ENCODE peak calls at places on chromosomes 1 and 21, in six cellular contexts. One of them, this sample, is unnamed.

GRCh38 chr21:37266515-37267221 is 466 bp downstream of the VPS26C start:
- DNase-seq in left cardiac atrium: no peak
- DNase-seq in AML-193: no peak
- DNase-seq in T47D: no peak
- DNase-seq in fibroblast of the conjunctiva: no peak
- DNase-seq in T-cell: no peak
- DNase-seq in this sample: no peak

GRCh38 chr21:41956926-41957729 is 3.3 kb upstream of the C2CD2 start:
- DNase-seq in left cardiac atrium: no peak
- DNase-seq in AML-193: peak
- DNase-seq in T47D: peak
- DNase-seq in fibroblast of the conjunctiva: no peak
- DNase-seq in T-cell: no peak
- DNase-seq in this sample: no peak

GRCh38 chr1:178628637-178629548 is 96.2 kb upstream of the RALGPS2 start:
- DNase-seq in left cardiac atrium: no peak
- DNase-seq in AML-193: no peak
- DNase-seq in T47D: no peak
- DNase-seq in fibroblast of the conjunctiva: peak
- DNase-seq in T-cell: no peak
- DNase-seq in this sample: no peak

GRCh38 chr1:51518033-51518729 is 885 bp downstream of the EPS15 start:
- DNase-seq in left cardiac atrium: peak
- DNase-seq in AML-193: peak
- DNase-seq in T47D: peak
- DNase-seq in fibroblast of the conjunctiva: peak
- DNase-seq in T-cell: peak
- DNase-seq in this sample: no peak

GRCh38 chr1:213136190-213136917 is 85.3 kb downstream of the RPS6KC1 start:
- DNase-seq in left cardiac atrium: no peak
- DNase-seq in AML-193: no peak
- DNase-seq in T47D: no peak
- DNase-seq in fibroblast of the conjunctiva: no peak
- DNase-seq in T-cell: no peak
- DNase-seq in this sample: no peak

GRCh38 chr1:169013821-169014220 is 92.7 kb upstream of the ATP1B1 start:
- DNase-seq in left cardiac atrium: no peak
- DNase-seq in AML-193: no peak
- DNase-seq in T47D: no peak
- DNase-seq in fibroblast of the conjunctiva: no peak
- DNase-seq in T-cell: no peak
- DNase-seq in this sample: no peak

GRCh38 chr1:79373481-79374132 is 367.1 kb upstream of the ADGRL4 start:
- DNase-seq in left cardiac atrium: peak
- DNase-seq in AML-193: no peak
- DNase-seq in T47D: peak
- DNase-seq in fibroblast of the conjunctiva: no peak
- DNase-seq in T-cell: no peak
- DNase-seq in this sample: no peak

GRCh38 chr1:47630346-47630745 is 192.5 kb downstream of the FOXD2 start:
- DNase-seq in left cardiac atrium: no peak
- DNase-seq in AML-193: no peak
- DNase-seq in T47D: no peak
- DNase-seq in fibroblast of the conjunctiva: no peak
- DNase-seq in T-cell: no peak
- DNase-seq in this sample: no peak

GRCh38 chr1:246566808-246567154 is 525 bp downstream of the CNST start:
- DNase-seq in left cardiac atrium: no peak
- DNase-seq in AML-193: no peak
- DNase-seq in T47D: no peak
- DNase-seq in fibroblast of the conjunctiva: no peak
- DNase-seq in T-cell: no peak
- DNase-seq in this sample: no peak

GRCh38 chr1:156123356-156124196 is 9.1 kb downstream of the LMNA start:
- DNase-seq in left cardiac atrium: peak
- DNase-seq in AML-193: peak
- DNase-seq in T47D: peak
- DNase-seq in fibroblast of the conjunctiva: peak
- DNase-seq in T-cell: peak
- DNase-seq in this sample: no peak

GRCh38 chr1:228434674-228435073 is 18.0 kb upstream of the TRIM17 start:
- DNase-seq in left cardiac atrium: no peak
- DNase-seq in AML-193: no peak
- DNase-seq in T47D: no peak
- DNase-seq in fibroblast of the conjunctiva: no peak
- DNase-seq in T-cell: no peak
- DNase-seq in this sample: no peak

GRCh38 chr1:175648927-175649326 is 94.5 kb downstream of the TNR start:
- DNase-seq in left cardiac atrium: no peak
- DNase-seq in AML-193: no peak
- DNase-seq in T47D: no peak
- DNase-seq in fibroblast of the conjunctiva: no peak
- DNase-seq in T-cell: no peak
- DNase-seq in this sample: no peak

GRCh38 chr1:41380979-41381690 is 19.9 kb downstream of the FOXO6 start:
- DNase-seq in left cardiac atrium: peak
- DNase-seq in AML-193: no peak
- DNase-seq in T47D: no peak
- DNase-seq in fibroblast of the conjunctiva: no peak
- DNase-seq in T-cell: no peak
- DNase-seq in this sample: no peak

GRCh38 chr21:26047279-26047967 is 123.1 kb downstream of the APP start:
- DNase-seq in left cardiac atrium: no peak
- DNase-seq in AML-193: no peak
- DNase-seq in T47D: no peak
- DNase-seq in fibroblast of the conjunctiva: no peak
- DNase-seq in T-cell: no peak
- DNase-seq in this sample: no peak